ENCODE peak calls at places on chromosome 5, in four cellular contexts. One of them, this sample, is unnamed.

GRCh38 chr5:150519978-150520377 is 12.0 kb downstream of the NDST1 start:
- DNase-seq in DND-41: no peak
- DNase-seq in A549: no peak
- DNase-seq in NCI-H1436: no peak
- DNase-seq in this sample: no peak

GRCh38 chr5:125695994-125696679 is 727.1 kb upstream of the GRAMD2B start:
- DNase-seq in DND-41: no peak
- DNase-seq in A549: no peak
- DNase-seq in NCI-H1436: no peak
- DNase-seq in this sample: no peak

GRCh38 chr5:76818844-76819831 is at the start of gene F2RL1:
- DNase-seq in DND-41: no peak
- DNase-seq in A549: peak; percentile 88
- DNase-seq in NCI-H1436: peak; percentile 68
- DNase-seq in this sample: no peak

GRCh38 chr5:81762401-81762800 is 11.5 kb upstream of the SSBP2 start:
- DNase-seq in DND-41: no peak
- DNase-seq in A549: no peak
- DNase-seq in NCI-H1436: no peak
- DNase-seq in this sample: no peak

GRCh38 chr5:173891367-173891766 is 3.2 kb downstream of the CPEB4 start:
- DNase-seq in DND-41: no peak
- DNase-seq in A549: no peak
- DNase-seq in NCI-H1436: no peak
- DNase-seq in this sample: no peak

GRCh38 chr5:5347442-5347841 is 75.0 kb upstream of the ICE1 start:
- DNase-seq in DND-41: peak; percentile 47
- DNase-seq in A549: no peak
- DNase-seq in NCI-H1436: no peak
- DNase-seq in this sample: no peak

GRCh38 chr5:157670662-157671591 is at the start of gene C5orf52:
- DNase-seq in DND-41: no peak
- DNase-seq in A549: peak; percentile 18
- DNase-seq in NCI-H1436: no peak
- DNase-seq in this sample: no peak

GRCh38 chr5:54725391-54726280 is 208.1 kb downstream of the SNX18 start:
- DNase-seq in DND-41: no peak
- DNase-seq in A549: no peak
- DNase-seq in NCI-H1436: no peak
- DNase-seq in this sample: no peak

GRCh38 chr5:150458819-150459557 is 9.4 kb upstream of the RPS14 start:
- DNase-seq in DND-41: peak; percentile 82
- DNase-seq in A549: peak; percentile 81
- DNase-seq in NCI-H1436: peak; percentile 46
- DNase-seq in this sample: no peak

GRCh38 chr5:135222771-135223170 is 176.3 kb downstream of the MACROH2A1 start:
- DNase-seq in DND-41: no peak
- DNase-seq in A549: no peak
- DNase-seq in NCI-H1436: no peak
- DNase-seq in this sample: no peak

GRCh38 chr5:135545115-135545514 is 9.4 kb upstream of the NEUROG1 start:
- DNase-seq in DND-41: no peak
- DNase-seq in A549: no peak
- DNase-seq in NCI-H1436: no peak
- DNase-seq in this sample: no peak

GRCh38 chr5:178989311-178989710 is 5.8 kb downstream of the GRM6 start:
- DNase-seq in DND-41: no peak
- DNase-seq in A549: no peak
- DNase-seq in NCI-H1436: no peak
- DNase-seq in this sample: no peak

GRCh38 chr5:14298126-14298847 is 155.1 kb downstream of the TRIO start:
- DNase-seq in DND-41: no peak
- DNase-seq in A549: no peak
- DNase-seq in NCI-H1436: no peak
- DNase-seq in this sample: no peak

GRCh38 chr5:177317959-177318377 is 6.3 kb upstream of the MXD3 start:
- DNase-seq in DND-41: peak; percentile 75
- DNase-seq in A549: peak; percentile 79
- DNase-seq in NCI-H1436: no peak
- DNase-seq in this sample: peak; percentile 58

GRCh38 chr5:4906821-4907220 is 233.3 kb upstream of the ADAMTS16 start:
- DNase-seq in DND-41: no peak
- DNase-seq in A549: no peak
- DNase-seq in NCI-H1436: no peak
- DNase-seq in this sample: no peak

GRCh38 chr5:10481241-10481932 is 39.7 kb downstream of the ROPN1L start:
- DNase-seq in DND-41: no peak
- DNase-seq in A549: no peak
- DNase-seq in NCI-H1436: no peak
- DNase-seq in this sample: no peak

GRCh38 chr5:61667523-61668229 is 335.6 kb downstream of the ZSWIM6 start:
- DNase-seq in DND-41: no peak
- DNase-seq in A549: no peak
- DNase-seq in NCI-H1436: no peak
- DNase-seq in this sample: no peak

GRCh38 chr5:128681764-128682664 is 144.0 kb upstream of the FBN2 start:
- DNase-seq in DND-41: no peak
- DNase-seq in A549: no peak
- DNase-seq in NCI-H1436: no peak
- DNase-seq in this sample: no peak

GRCh38 chr5:179451813-179452196 is 98.5 kb upstream of the RUFY1 start:
- DNase-seq in DND-41: no peak
- DNase-seq in A549: no peak
- DNase-seq in NCI-H1436: no peak
- DNase-seq in this sample: no peak

GRCh38 chr5:121182788-121183490 is 668.7 kb upstream of the FTMT start:
- DNase-seq in DND-41: no peak
- DNase-seq in A549: no peak
- DNase-seq in NCI-H1436: no peak
- DNase-seq in this sample: no peak

GRCh38 chr5:128053291-128053954 is 30.1 kb upstream of the SLC12A2 start:
- DNase-seq in DND-41: no peak
- DNase-seq in A549: no peak
- DNase-seq in NCI-H1436: no peak
- DNase-seq in this sample: no peak

GRCh38 chr5:90548069-90548593 is 10.5 kb upstream of the ADGRV1 start:
- DNase-seq in DND-41: no peak
- DNase-seq in A549: peak; percentile 26
- DNase-seq in NCI-H1436: peak; percentile 71
- DNase-seq in this sample: no peak

GRCh38 chr5:123512631-123513461 is 869 bp downstream of the CSNK1G3 start:
- DNase-seq in DND-41: no peak
- DNase-seq in A549: peak; percentile 36
- DNase-seq in NCI-H1436: no peak
- DNase-seq in this sample: no peak

GRCh38 chr5:27876071-27876470 is 837.7 kb upstream of the CDH9 start:
- DNase-seq in DND-41: no peak
- DNase-seq in A549: no peak
- DNase-seq in NCI-H1436: no peak
- DNase-seq in this sample: no peak

GRCh38 chr5:29516224-29516623 is 1677.3 kb upstream of the CDH6 start:
- DNase-seq in DND-41: no peak
- DNase-seq in A549: no peak
- DNase-seq in NCI-H1436: no peak
- DNase-seq in this sample: no peak

GRCh38 chr5:172090976-172091547 is 84.6 kb upstream of the FBXW11 start:
- DNase-seq in DND-41: no peak
- DNase-seq in A549: no peak
- DNase-seq in NCI-H1436: no peak
- DNase-seq in this sample: no peak

GRCh38 chr5:17000296-17000939 is 64.3 kb upstream of the MYO10 start:
- DNase-seq in DND-41: no peak
- DNase-seq in A549: peak; percentile 39
- DNase-seq in NCI-H1436: no peak
- DNase-seq in this sample: no peak

GRCh38 chr5:157918811-157919742 is 60.1 kb upstream of the CLINT1 start:
- DNase-seq in DND-41: peak; percentile 83
- DNase-seq in A549: no peak
- DNase-seq in NCI-H1436: no peak
- DNase-seq in this sample: no peak

GRCh38 chr5:171808951-171809350 is 23.3 kb downstream of the SMIM23 start:
- DNase-seq in DND-41: no peak
- DNase-seq in A549: no peak
- DNase-seq in NCI-H1436: no peak
- DNase-seq in this sample: no peak

GRCh38 chr5:129541648-129542251 is 81.7 kb downstream of the ADAMTS19 start:
- DNase-seq in DND-41: no peak
- DNase-seq in A549: no peak
- DNase-seq in NCI-H1436: no peak
- DNase-seq in this sample: no peak

GRCh38 chr5:155481182-155481581 is 467.6 kb downstream of the KIF4B start:
- DNase-seq in DND-41: no peak
- DNase-seq in A549: no peak
- DNase-seq in NCI-H1436: no peak
- DNase-seq in this sample: no peak

GRCh38 chr5:61440596-61440995 is 108.5 kb downstream of the ZSWIM6 start:
- DNase-seq in DND-41: no peak
- DNase-seq in A549: no peak
- DNase-seq in NCI-H1436: no peak
- DNase-seq in this sample: no peak

This sample was measured in DMS 273 treated with DMSO at 0.1 percent for 48 hours.